ENCODE peak calls at places on chromosome 21, in eight cellular contexts. One of them, this sample, is unnamed.

GRCh38 chr21:19609611-19610010 is 1206.0 kb upstream of the TMPRSS15 start:
- DNase-seq in fibroblast of the aortic adventitia: no peak
- DNase-seq in GM12864: no peak
- DNase-seq in esophagus squamous epithelium: no peak
- DNase-seq in AG10803: no peak
- DNase-seq in uterus: no peak
- DNase-seq in tibial artery: no peak
- DNase-seq in HL-60: no peak
- DNase-seq in this sample: peak; percentile 43

GRCh38 chr21:31180256-31181088 is 142.2 kb upstream of the KRTAP19-8 start:
- DNase-seq in fibroblast of the aortic adventitia: peak; percentile 70
- DNase-seq in GM12864: peak; percentile 21
- DNase-seq in esophagus squamous epithelium: no peak
- DNase-seq in AG10803: peak; percentile 38
- DNase-seq in uterus: no peak
- DNase-seq in tibial artery: no peak
- DNase-seq in HL-60: peak; percentile 30
- DNase-seq in this sample: peak; percentile 79

GRCh38 chr21:31409849-31410762 is 66.0 kb upstream of the TIAM1 start:
- DNase-seq in fibroblast of the aortic adventitia: no peak
- DNase-seq in GM12864: peak; percentile 7
- DNase-seq in esophagus squamous epithelium: no peak
- DNase-seq in AG10803: no peak
- DNase-seq in uterus: no peak
- DNase-seq in tibial artery: peak; percentile 41
- DNase-seq in HL-60: no peak
- DNase-seq in this sample: no peak

GRCh38 chr21:15062566-15062965 is 2.2 kb downstream of the NRIP1 start:
- DNase-seq in fibroblast of the aortic adventitia: peak; percentile 51
- DNase-seq in GM12864: no peak
- DNase-seq in esophagus squamous epithelium: no peak
- DNase-seq in AG10803: no peak
- DNase-seq in uterus: no peak
- DNase-seq in tibial artery: no peak
- DNase-seq in HL-60: no peak
- DNase-seq in this sample: peak; percentile 61

GRCh38 chr21:39681845-39682244 is 63.1 kb upstream of the IGSF5 start:
- DNase-seq in fibroblast of the aortic adventitia: peak; percentile 30
- DNase-seq in GM12864: no peak
- DNase-seq in esophagus squamous epithelium: no peak
- DNase-seq in AG10803: peak; percentile 86
- DNase-seq in uterus: no peak
- DNase-seq in tibial artery: no peak
- DNase-seq in HL-60: no peak
- DNase-seq in this sample: peak; percentile 96

GRCh38 chr21:25561668-25562641 is 45.3 kb downstream of the MRPL39 start:
- DNase-seq in fibroblast of the aortic adventitia: peak; percentile 73
- DNase-seq in GM12864: no peak
- DNase-seq in esophagus squamous epithelium: no peak
- DNase-seq in AG10803: peak; percentile 67
- DNase-seq in uterus: peak; percentile 54
- DNase-seq in tibial artery: peak; percentile 44
- DNase-seq in HL-60: peak; percentile 75
- DNase-seq in this sample: peak; percentile 74

GRCh38 chr21:26956216-26956615 is 10.7 kb downstream of the ADAMTS5 start:
- DNase-seq in fibroblast of the aortic adventitia: no peak
- DNase-seq in GM12864: no peak
- DNase-seq in esophagus squamous epithelium: no peak
- DNase-seq in AG10803: no peak
- DNase-seq in uterus: no peak
- DNase-seq in tibial artery: no peak
- DNase-seq in HL-60: no peak
- DNase-seq in this sample: no peak

GRCh38 chr21:14737922-14738321 is 191.8 kb upstream of the SAMSN1 start:
- DNase-seq in fibroblast of the aortic adventitia: peak; percentile 78
- DNase-seq in GM12864: no peak
- DNase-seq in esophagus squamous epithelium: no peak
- DNase-seq in AG10803: peak; percentile 25
- DNase-seq in uterus: no peak
- DNase-seq in tibial artery: no peak
- DNase-seq in HL-60: peak; percentile 75
- DNase-seq in this sample: peak; percentile 87

GRCh38 chr21:31559368-31560119 is 99.9 kb upstream of the SOD1 start:
- DNase-seq in fibroblast of the aortic adventitia: peak; percentile 87
- DNase-seq in GM12864: peak; percentile 63
- DNase-seq in esophagus squamous epithelium: peak; percentile 27
- DNase-seq in AG10803: peak; percentile 55
- DNase-seq in uterus: peak; percentile 85
- DNase-seq in tibial artery: peak; percentile 64
- DNase-seq in HL-60: peak; percentile 26
- DNase-seq in this sample: peak; percentile 98

GRCh38 chr21:33860332-33860879 is 55.2 kb downstream of the ATP5PO start:
- DNase-seq in fibroblast of the aortic adventitia: no peak
- DNase-seq in GM12864: no peak
- DNase-seq in esophagus squamous epithelium: no peak
- DNase-seq in AG10803: no peak
- DNase-seq in uterus: no peak
- DNase-seq in tibial artery: no peak
- DNase-seq in HL-60: no peak
- DNase-seq in this sample: no peak

GRCh38 chr21:24375201-24375600 is 1232.1 kb downstream of the MRPL39 start:
- DNase-seq in fibroblast of the aortic adventitia: no peak
- DNase-seq in GM12864: no peak
- DNase-seq in esophagus squamous epithelium: no peak
- DNase-seq in AG10803: no peak
- DNase-seq in uterus: no peak
- DNase-seq in tibial artery: no peak
- DNase-seq in HL-60: peak; percentile 14
- DNase-seq in this sample: no peak

GRCh38 chr21:33023574-33024277 is 2.0 kb upstream of the OLIG2 start:
- DNase-seq in fibroblast of the aortic adventitia: peak; percentile 8
- DNase-seq in GM12864: no peak
- DNase-seq in esophagus squamous epithelium: no peak
- DNase-seq in AG10803: no peak
- DNase-seq in uterus: no peak
- DNase-seq in tibial artery: no peak
- DNase-seq in HL-60: no peak
- DNase-seq in this sample: no peak

GRCh38 chr21:39720126-39720778 is 24.7 kb upstream of the IGSF5 start:
- DNase-seq in fibroblast of the aortic adventitia: no peak
- DNase-seq in GM12864: no peak
- DNase-seq in esophagus squamous epithelium: no peak
- DNase-seq in AG10803: peak; percentile 21
- DNase-seq in uterus: no peak
- DNase-seq in tibial artery: no peak
- DNase-seq in HL-60: no peak
- DNase-seq in this sample: peak; percentile 46

GRCh38 chr21:32135401-32136363 is 143.2 kb downstream of the MIS18A start:
- DNase-seq in fibroblast of the aortic adventitia: no peak
- DNase-seq in GM12864: peak; percentile 46
- DNase-seq in esophagus squamous epithelium: no peak
- DNase-seq in AG10803: peak; percentile 96
- DNase-seq in uterus: no peak
- DNase-seq in tibial artery: no peak
- DNase-seq in HL-60: no peak
- DNase-seq in this sample: no peak

GRCh38 chr21:23543334-23543733 is 2063.9 kb downstream of the MRPL39 start:
- DNase-seq in fibroblast of the aortic adventitia: no peak
- DNase-seq in GM12864: no peak
- DNase-seq in esophagus squamous epithelium: no peak
- DNase-seq in AG10803: no peak
- DNase-seq in uterus: no peak
- DNase-seq in tibial artery: no peak
- DNase-seq in HL-60: no peak
- DNase-seq in this sample: no peak

GRCh38 chr21:41687633-41688032 is 79.2 kb downstream of the RIPK4 start:
- DNase-seq in fibroblast of the aortic adventitia: no peak
- DNase-seq in GM12864: no peak
- DNase-seq in esophagus squamous epithelium: no peak
- DNase-seq in AG10803: no peak
- DNase-seq in uterus: no peak
- DNase-seq in tibial artery: no peak
- DNase-seq in HL-60: no peak
- DNase-seq in this sample: no peak

GRCh38 chr21:41689289-41689583 is 77.6 kb downstream of the RIPK4 start:
- DNase-seq in fibroblast of the aortic adventitia: no peak
- DNase-seq in GM12864: no peak
- DNase-seq in esophagus squamous epithelium: no peak
- DNase-seq in AG10803: no peak
- DNase-seq in uterus: no peak
- DNase-seq in tibial artery: no peak
- DNase-seq in HL-60: no peak
- DNase-seq in this sample: no peak

GRCh38 chr21:41695513-41695912 is 71.3 kb downstream of the RIPK4 start:
- DNase-seq in fibroblast of the aortic adventitia: no peak
- DNase-seq in GM12864: no peak
- DNase-seq in esophagus squamous epithelium: no peak
- DNase-seq in AG10803: no peak
- DNase-seq in uterus: no peak
- DNase-seq in tibial artery: no peak
- DNase-seq in HL-60: no peak
- DNase-seq in this sample: no peak

GRCh38 chr21:41692216-41692615 is 74.6 kb downstream of the RIPK4 start:
- DNase-seq in fibroblast of the aortic adventitia: no peak
- DNase-seq in GM12864: no peak
- DNase-seq in esophagus squamous epithelium: no peak
- DNase-seq in AG10803: no peak
- DNase-seq in uterus: no peak
- DNase-seq in tibial artery: no peak
- DNase-seq in HL-60: no peak
- DNase-seq in this sample: no peak

DNA sequence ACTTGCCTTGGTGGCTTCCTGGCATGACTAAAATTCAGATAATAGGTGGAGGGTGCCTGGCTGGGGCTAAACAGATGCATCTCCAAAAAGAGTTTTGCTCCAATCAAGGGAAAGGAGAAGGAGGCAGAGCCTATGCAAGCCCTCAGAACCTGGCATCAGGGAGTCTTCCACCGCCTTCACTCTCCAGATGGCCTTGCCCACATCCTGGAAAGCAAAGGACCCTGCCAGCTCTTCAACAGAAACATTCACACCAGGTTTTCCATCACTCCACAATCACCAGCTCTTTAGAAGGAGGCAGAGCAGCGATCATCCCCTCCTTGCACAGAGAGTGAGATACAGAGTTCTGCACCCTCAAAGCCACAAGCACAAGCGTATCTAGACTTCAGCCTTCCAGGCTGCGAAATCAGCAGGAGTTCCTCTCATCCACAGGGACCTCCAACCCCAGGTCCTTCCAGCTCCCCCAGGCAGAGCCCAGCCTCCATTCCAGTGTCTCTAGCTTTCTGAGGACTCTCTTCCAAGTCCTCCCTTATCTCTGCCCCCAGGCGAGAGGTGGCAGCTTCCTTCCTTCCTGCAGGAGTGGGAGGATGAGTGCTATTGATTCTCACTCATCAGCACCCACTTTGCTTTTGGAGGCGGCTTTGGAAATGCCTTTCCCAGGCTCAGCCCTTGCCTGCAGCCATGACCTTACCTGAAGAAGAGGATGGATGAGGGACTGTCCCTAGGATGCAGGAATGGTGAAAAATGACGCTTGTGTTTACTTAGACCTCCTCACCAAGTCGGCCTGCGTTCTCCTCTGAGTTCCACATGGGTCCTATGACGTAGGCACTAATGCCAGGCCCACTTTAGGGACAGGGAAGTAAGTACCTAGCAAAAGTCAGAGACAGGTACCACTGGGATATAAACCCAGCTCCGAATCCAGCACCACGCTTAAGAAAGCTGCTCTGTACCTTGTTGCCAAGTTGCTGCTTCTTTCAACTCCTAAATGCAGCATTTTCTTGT is 75.3 kb downstream of the RIPK4 start:
- DNase-seq in fibroblast of the aortic adventitia: no peak
- DNase-seq in GM12864: no peak
- DNase-seq in esophagus squamous epithelium: no peak
- DNase-seq in AG10803: no peak
- DNase-seq in uterus: no peak
- DNase-seq in tibial artery: no peak
- DNase-seq in HL-60: no peak
- DNase-seq in this sample: no peak
- TF ChIP-seq CTCF in fibroblast of the aortic adventitia: no peak
- TF ChIP-seq CTCF in GM12864: no peak
- TF ChIP-seq CTCF in esophagus squamous epithelium: no peak
- TF ChIP-seq CTCF in AG10803: no peak
- TF ChIP-seq CTCF in uterus: no peak
- TF ChIP-seq CTCF in tibial artery: no peak
- TF ChIP-seq CTCF in HL-60: no peak
- TF ChIP-seq CTCF in this sample: no peak

GRCh38 chr21:38489729-38490128 is 8.5 kb downstream of the ERG start:
- DNase-seq in fibroblast of the aortic adventitia: no peak
- DNase-seq in GM12864: no peak
- DNase-seq in esophagus squamous epithelium: no peak
- DNase-seq in AG10803: no peak
- DNase-seq in uterus: no peak
- DNase-seq in tibial artery: no peak
- DNase-seq in HL-60: no peak
- DNase-seq in this sample: no peak
- H3K4me3 ChIP-seq in fibroblast of the aortic adventitia: no peak overlapping the region
- H3K4me3 ChIP-seq in GM12864: no peak overlapping the region
- H3K4me3 ChIP-seq in esophagus squamous epithelium: no peak overlapping the region
- H3K4me3 ChIP-seq in AG10803: no peak overlapping the region
- H3K4me3 ChIP-seq in uterus: no peak overlapping the region
- H3K4me3 ChIP-seq in tibial artery: no peak overlapping the region
- H3K4me3 ChIP-seq in HL-60: no peak overlapping the region
- H3K4me3 ChIP-seq in this sample: no peak overlapping the region

DNA sequence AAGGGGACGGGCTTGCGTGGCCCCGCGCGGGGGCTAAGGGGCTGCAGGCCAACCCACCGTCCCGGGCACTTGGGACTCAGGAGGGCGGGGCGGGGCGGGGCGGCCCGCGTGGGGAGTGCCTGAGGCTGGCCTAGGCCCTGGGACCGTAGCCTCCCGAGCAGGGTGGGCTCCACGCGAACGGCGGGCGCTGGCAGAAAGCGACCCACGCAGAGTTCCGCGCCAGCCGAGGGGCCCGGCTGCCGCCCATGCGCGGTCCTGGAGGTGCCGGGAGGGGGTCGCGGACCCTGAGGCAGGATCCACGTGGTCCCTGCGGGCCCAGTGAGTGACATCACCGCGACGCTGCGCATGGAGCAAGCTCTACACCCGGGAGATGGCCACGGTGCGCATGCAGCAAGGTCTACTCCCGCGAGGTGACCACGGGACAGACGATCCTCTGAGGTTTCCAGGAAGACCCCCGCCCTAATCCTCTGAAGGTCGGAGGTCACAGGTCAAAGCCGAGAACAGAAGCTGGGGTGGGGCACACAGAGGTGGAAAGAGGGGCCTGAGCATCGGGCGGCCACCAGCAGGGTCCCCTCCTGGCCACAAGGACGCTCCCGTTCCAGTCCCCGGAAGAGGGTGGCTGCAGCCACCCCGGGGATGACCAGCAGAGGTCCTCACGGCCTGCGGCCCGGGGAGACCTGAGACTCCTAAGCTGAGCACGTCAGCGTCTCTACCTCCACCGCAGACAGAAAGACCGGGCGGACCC is 13.5 kb upstream of the SLC19A1 start:
- DNase-seq in fibroblast of the aortic adventitia: peak; percentile 13
- DNase-seq in GM12864: no peak
- DNase-seq in esophagus squamous epithelium: no peak
- DNase-seq in AG10803: peak; percentile 61
- DNase-seq in uterus: peak; percentile 79
- DNase-seq in tibial artery: peak; percentile 54
- DNase-seq in HL-60: peak; percentile 76
- DNase-seq in this sample: peak; percentile 83
- TF ChIP-seq CTCF in fibroblast of the aortic adventitia: peak; percentile 7
- TF ChIP-seq CTCF in GM12864: no peak
- TF ChIP-seq CTCF in esophagus squamous epithelium: peak; percentile 81
- TF ChIP-seq CTCF in AG10803: peak; percentile 63
- TF ChIP-seq CTCF in uterus: peak; percentile 61
- TF ChIP-seq CTCF in tibial artery: peak; percentile 62
- TF ChIP-seq CTCF in HL-60: peak; percentile 61
- TF ChIP-seq CTCF in this sample: peak; percentile 79

GRCh38 chr21:44618909-44619308 is 7.0 kb downstream of the KRTAP10-8 start:
- DNase-seq in fibroblast of the aortic adventitia: no peak
- DNase-seq in GM12864: no peak
- DNase-seq in esophagus squamous epithelium: no peak
- DNase-seq in AG10803: no peak
- DNase-seq in uterus: no peak
- DNase-seq in tibial artery: no peak
- DNase-seq in HL-60: no peak
- DNase-seq in this sample: no peak
- H3K4me3 ChIP-seq in fibroblast of the aortic adventitia: no peak overlapping the region
- H3K4me3 ChIP-seq in GM12864: no peak overlapping the region
- H3K4me3 ChIP-seq in esophagus squamous epithelium: no peak overlapping the region
- H3K4me3 ChIP-seq in AG10803: no peak overlapping the region
- H3K4me3 ChIP-seq in uterus: no peak overlapping the region
- H3K4me3 ChIP-seq in tibial artery: no peak overlapping the region
- H3K4me3 ChIP-seq in HL-60: no peak overlapping the region
- H3K4me3 ChIP-seq in this sample: no peak overlapping the region

This sample was measured in choroid plexus epithelial cell.